ENCODE peak calls at places on chromosomes 1 and 21, in eight cellular contexts. P, B, A, J, M, I, X and H are unnamed samples.

GRCh38 chr1:38013027-38013588 is 574 bp downstream of the UTP11 start:
- DNase-seq in I (no peak), M (peak), J (no peak), P (peak), A (peak), B (no peak), X (no peak), H (peak)

GRCh38 chr1:43345119-43345518 is 7.5 kb downstream of the MPL start:
- DNase-seq in X (no peak), M (no peak), I (no peak), P (no peak), B (no peak), J (peak), A (no peak), H (no peak)

GRCh38 chr21:45235488-45235887 is 52.2 kb downstream of the POFUT2 start:
- DNase-seq in B (no peak), J (no peak), I (no peak), P (no peak), X (no peak), M (no peak), A (no peak), H (no peak)

GRCh38 chr1:27536767-27537166 is 46.8 kb upstream of the WASF2 start:
- DNase-seq in I (no peak), X (peak), J (no peak), B (no peak), P (no peak), M (peak), A (peak), H (peak)

GRCh38 chr1:210328746-210329488 is at the start of gene HHAT:
- DNase-seq in B (peak), I (peak), J (peak), A (peak), P (peak), M (peak), X (peak), H (peak)

GRCh38 chr1:25428475-25429166 is 2.1 kb upstream of the MACO1 start:
- DNase-seq in A (no peak), X (no peak), M (no peak), J (no peak), P (no peak), B (no peak), I (no peak), H (no peak)

GRCh38 chr1:107434379-107434728 is 293.5 kb downstream of the NTNG1 start:
- DNase-seq in X (no peak), M (no peak), A (no peak), P (no peak), I (no peak), B (no peak), J (no peak), H (no peak)

GRCh38 chr1:36919491-36920145 is 114.7 kb downstream of the GRIK3 start:
- DNase-seq in B (peak), P (no peak), M (no peak), I (no peak), A (no peak), J (peak), X (no peak), H (no peak)

GRCh38 chr1:231750296-231750695 is 123.7 kb downstream of the DISC1 start:
- DNase-seq in J (no peak), I (no peak), A (no peak), P (no peak), B (no peak), X (no peak), M (no peak), H (no peak)

GRCh38 chr1:178122283-178122682 is 28.4 kb downstream of the RASAL2 start:
- DNase-seq in M (peak), P (no peak), J (no peak), X (no peak), A (no peak), I (no peak), B (no peak), H (peak)

GRCh38 chr1:115813735-115814134 is 27.2 kb downstream of the NHLH2 start:
- DNase-seq in B (no peak), J (no peak), I (no peak), P (no peak), X (no peak), M (no peak), A (no peak), H (no peak)

GRCh38 chr1:248820041-248820585 is 5.6 kb downstream of the SH3BP5L start:
- DNase-seq in P (no peak), B (no peak), J (peak), A (no peak), I (no peak), M (no peak), X (no peak), H (no peak)

GRCh38 chr1:50775740-50776139 is 184.3 kb downstream of the FAF1 start:
- DNase-seq in P (no peak), A (no peak), J (no peak), M (no peak), X (no peak), B (no peak), I (no peak), H (no peak)

GRCh38 chr1:208170252-208170651 is 73.9 kb downstream of the PLXNA2 start:
- DNase-seq in P (peak), B (peak), M (no peak), I (no peak), J (no peak), X (no peak), A (no peak), H (no peak)

GRCh38 chr1:17539526-17540254 is at the start of gene ARHGEF10L:
- DNase-seq in P (no peak), A (no peak), J (no peak), B (no peak), M (no peak), I (no peak), X (peak), H (peak)

GRCh38 chr1:214708321-214708960 is 105.4 kb downstream of the CENPF start:
- DNase-seq in I (no peak), A (no peak), B (no peak), M (no peak), P (no peak), X (no peak), J (no peak), H (no peak)

GRCh38 chr1:18128298-18128697 is 20.7 kb downstream of the IGSF21 start:
- DNase-seq in B (no peak), J (no peak), P (no peak), I (no peak), M (no peak), A (no peak), X (no peak), H (no peak)

GRCh38 chr21:44525431-44526095 is 14.4 kb downstream of the KRTAP10-1 start:
- DNase-seq in I (no peak), X (no peak), P (no peak), M (no peak), B (no peak), A (no peak), J (no peak), H (no peak)

GRCh38 chr1:30034105-30034626 is 689.2 kb downstream of the MATN1 start:
- DNase-seq in J (no peak), M (no peak), I (no peak), X (no peak), B (no peak), P (no peak), A (no peak), H (no peak)

GRCh38 chr21:33071878-33072306 is 2.0 kb downstream of the OLIG1 start:
- DNase-seq in P (no peak), B (no peak), M (peak), J (no peak), A (no peak), X (no peak), I (no peak), H (peak)

GRCh38 chr1:50930965-50931737 is 28.9 kb downstream of the FAF1 start:
- DNase-seq in A (no peak), J (no peak), M (peak), P (peak), X (no peak), B (peak), I (no peak), H (no peak)

GRCh38 chr1:21963477-21964217 is 13.2 kb upstream of the CELA3B start:
- DNase-seq in A (peak), P (peak), I (peak), M (peak), J (peak), B (peak), X (peak), H (peak)

GRCh38 chr1:56897150-56898004 is 42.8 kb downstream of the C8A start:
- DNase-seq in B (no peak), A (no peak), M (peak), X (no peak), J (peak), P (no peak), I (no peak), H (no peak)

GRCh38 chr1:3638027-3638426 is 11.9 kb downstream of the WRAP73 start:
- DNase-seq in I (no peak), A (no peak), P (no peak), J (no peak), M (no peak), B (no peak), X (no peak), H (no peak)

GRCh38 chr1:240242601-240243144 is 151.0 kb downstream of the FMN2 start:
- DNase-seq in I (no peak), X (no peak), B (peak), J (no peak), A (peak), M (peak), P (no peak), H (peak)

GRCh38 chr21:33268736-33269441 is 2.7 kb downstream of the IL10RB start:
- DNase-seq in I (peak), A (no peak), X (peak), P (peak), M (no peak), B (no peak), J (peak), H (no peak)

GRCh38 chr1:98420376-98421097 is 241.0 kb upstream of the SNX7 start:
- DNase-seq in J (no peak), B (no peak), A (peak), I (no peak), M (peak), X (no peak), P (no peak), H (no peak)

GRCh38 chr1:224235819-224236493 is 52.9 kb downstream of the DEGS1 start:
- DNase-seq in I (no peak), M (no peak), J (no peak), A (no peak), P (no peak), X (no peak), B (no peak), H (no peak)

GRCh38 chr21:42986125-42986783 is 11.9 kb downstream of the PKNOX1 start:
- DNase-seq in P (no peak), A (peak), I (no peak), X (no peak), B (no peak), J (no peak), M (no peak), H (no peak)

GRCh38 chr1:180358649-180359048 is 128.6 kb downstream of the LHX4 start:
- DNase-seq in J (no peak), M (peak), X (peak), P (no peak), B (no peak), I (no peak), A (no peak), H (peak)

GRCh38 chr1:213968391-213968790 is 19.4 kb upstream of the PROX1 start:
- DNase-seq in X (no peak), I (no peak), J (no peak), M (no peak), P (no peak), A (no peak), B (no peak), H (no peak)

GRCh38 chr1:154176341-154176740 is 15.6 kb downstream of the TPM3 start:
- DNase-seq in P (peak), J (peak), M (peak), X (no peak), B (no peak), A (peak), I (no peak), H (peak)

GRCh38 chr1:148264374-148265276 is 112.5 kb upstream of the NBPF11 start:
- DNase-seq in B (no peak), I (no peak), M (peak), A (peak), J (no peak), P (peak), X (peak), H (peak)

GRCh38 chr1:239126881-239127280 is 259.5 kb upstream of the CHRM3 start:
- DNase-seq in B (no peak), X (no peak), J (no peak), P (no peak), A (no peak), I (no peak), M (peak), H (no peak)

GRCh38 chr1:21707086-21707840 is 38.1 kb upstream of the RAP1GAP start:
- DNase-seq in A (no peak), B (no peak), I (no peak), P (no peak), M (peak), J (no peak), X (no peak), H (no peak)

GRCh38 chr1:243420968-243421675 is 165.3 kb downstream of the SDCCAG8 start:
- DNase-seq in I (no peak), M (peak), P (no peak), J (no peak), X (peak), A (no peak), B (no peak), H (peak)

GRCh38 chr1:38831753-38832734 is 27.5 kb downstream of the RRAGC start:
- DNase-seq in I (no peak), J (no peak), M (no peak), X (no peak), A (no peak), B (no peak), P (no peak), H (peak)

GRCh38 chr1:228940931-228941330 is 205.7 kb downstream of the RHOU start:
- DNase-seq in M (no peak), I (no peak), B (no peak), J (no peak), A (no peak), P (peak), X (no peak), H (no peak)

GRCh38 chr1:156912861-156913808 is 7.3 kb upstream of the LRRC71 start:
- DNase-seq in A (no peak), P (no peak), M (no peak), J (no peak), I (no peak), B (no peak), X (no peak), H (no peak)